ENCODE peak calls at places on chromosomes 13 and 19, in eight cellular contexts. G is GM12891, X is suprapubic skin, E is IMR-90, J is Peyer's patch, R is prostate gland, H is heart left ventricle, D is body of pancreas. Y is an unnamed sample.

GRCh38 chr13:104098421-104098820 is 1032.2 kb upstream of the SLC10A2 start:
- DNase-seq in G (no peak), X (no peak), E (no peak), J (no peak), R (no peak), H (no peak), D (no peak), Y (no peak)

GRCh38 chr19:19704836-19705235 is 28.1 kb downstream of the ZNF14 start:
- DNase-seq in G (no peak), X (no peak), E (no peak), J (no peak), R (no peak), H (no peak), D (no peak), Y (no peak)

GRCh38 chr13:84481958-84482357 is 599.7 kb upstream of the SLITRK1 start:
- DNase-seq in G (no peak), X (no peak), E (peak), J (no peak), R (no peak), H (no peak), D (no peak), Y (no peak)

GRCh38 chr13:46374710-46375109 is 12.3 kb downstream of the RUBCNL start:
- DNase-seq in G (no peak), X (no peak), E (no peak), J (no peak), R (no peak), H (no peak), D (no peak), Y (no peak)

GRCh38 chr13:40102854-40103253 is 447.4 kb downstream of the COG6 start:
- DNase-seq in G (no peak), X (no peak), E (peak), J (no peak), R (no peak), H (no peak), D (no peak), Y (no peak)

GRCh38 chr19:18763674-18764590 is 27.2 kb downstream of the COMP start:
- DNase-seq in G (no peak), X (no peak), E (peak), J (no peak), R (peak), H (no peak), D (no peak), Y (peak)

GRCh38 chr13:91247768-91248167 is 99.7 kb upstream of the MIR17HG start:
- DNase-seq in G (no peak), X (no peak), E (no peak), J (no peak), R (no peak), H (no peak), D (no peak), Y (no peak)

GRCh38 chr19:23393121-23393520 is 2.1 kb downstream of the ZNF91 start:
- DNase-seq in G (no peak), X (no peak), E (no peak), J (no peak), R (no peak), H (no peak), D (no peak), Y (no peak)

GRCh38 chr13:99606322-99607089 is 105.2 kb downstream of the TM9SF2 start:
- DNase-seq in G (peak), X (peak), E (peak), J (peak), R (peak), H (peak), D (peak), Y (peak)

GRCh38 chr13:83839158-83839557 is 43.1 kb downstream of the SLITRK1 start:
- DNase-seq in G (no peak), X (no peak), E (no peak), J (no peak), R (no peak), H (no peak), D (no peak), Y (no peak)

GRCh38 chr13:36919833-36920611 is at the start of gene SMAD9:
- DNase-seq in G (peak), X (no peak), E (peak), J (no peak), R (peak), H (peak), D (peak), Y (peak)

GRCh38 chr19:10797078-10797477 is 38.9 kb downstream of the TMED1 start:
- DNase-seq in G (no peak), X (no peak), E (no peak), J (peak), R (no peak), H (no peak), D (no peak), Y (no peak)

GRCh38 chr13:72677431-72677830 is 50.0 kb downstream of the MZT1 start:
- DNase-seq in G (no peak), X (no peak), E (no peak), J (no peak), R (no peak), H (no peak), D (no peak), Y (no peak)

GRCh38 chr13:32384702-32385101 is 43.2 kb downstream of the N4BP2L1 start:
- DNase-seq in G (no peak), X (no peak), E (no peak), J (no peak), R (peak), H (no peak), D (peak), Y (no peak)

GRCh38 chr13:99386911-99387788 is 80.0 kb upstream of the GPR183 start:
- DNase-seq in G (peak), X (no peak), E (no peak), J (peak), R (no peak), H (peak), D (peak), Y (peak)

GRCh38 chr19:5076440-5077208 is 107.7 kb downstream of the KDM4B start:
- DNase-seq in G (no peak), X (no peak), E (no peak), J (no peak), R (no peak), H (no peak), D (no peak), Y (no peak)

GRCh38 chr13:23695711-23696512 is 125.7 kb downstream of the TNFRSF19 start:
- DNase-seq in G (peak), X (no peak), E (no peak), J (peak), R (no peak), H (peak), D (no peak), Y (peak)

GRCh38 chr13:38308736-38309135 is 40.9 kb upstream of the UFM1 start:
- DNase-seq in G (no peak), X (no peak), E (peak), J (no peak), R (no peak), H (no peak), D (no peak), Y (no peak)

GRCh38 chr13:99982021-99982740 is 597 bp downstream of the ZIC2 start:
- DNase-seq in G (no peak), X (peak), E (no peak), J (no peak), R (no peak), H (no peak), D (no peak), Y (peak)

GRCh38 chr13:26184791-26185250 is 37.3 kb downstream of the RNF6 start:
- DNase-seq in G (peak), X (no peak), E (peak), J (peak), R (peak), H (no peak), D (peak), Y (peak)

GRCh38 chr19:31118292-31118925 is 230.8 kb downstream of the TSHZ3 start:
- DNase-seq in G (no peak), X (no peak), E (no peak), J (no peak), R (no peak), H (no peak), D (peak), Y (no peak)

GRCh38 chr13:93375491-93375890 is 148.9 kb downstream of the GPC6 start:
- DNase-seq in G (no peak), X (no peak), E (no peak), J (no peak), R (peak), H (no peak), D (no peak), Y (no peak)

GRCh38 chr19:6241680-6242079 is 38.1 kb downstream of the MLLT1 start:
- DNase-seq in G (no peak), X (peak), E (no peak), J (no peak), R (peak), H (no peak), D (peak), Y (no peak)

GRCh38 chr13:51906581-51906980 is 44.8 kb downstream of the CCDC70 start:
- DNase-seq in G (no peak), X (peak), E (no peak), J (no peak), R (no peak), H (no peak), D (peak), Y (no peak)

GRCh38 chr19:38319421-38320258 is at the start of gene KCNK6:
- DNase-seq in G (no peak), X (no peak), E (no peak), J (peak), R (peak), H (peak), D (peak), Y (peak)
- TF ChIP-seq POLR2A in G (no peak), X (no peak), E (peak), J (peak), R (peak), H (peak), D (peak), Y (peak)

GRCh38 chr19:33302175-33302973 is at the start of gene CEBPA:
- DNase-seq in G (peak), X (no peak), E (peak), J (peak), R (peak), H (peak), D (peak), Y (peak)
- TF ChIP-seq POLR2A in G (no peak), X (peak), E (peak), J (peak), R (peak), H (peak), D (peak), Y (no peak)

GRCh38 chr19:492091-492531 is 4.2 kb upstream of the MADCAM1 start:
- DNase-seq in G (no peak), X (no peak), E (no peak), J (no peak), R (no peak), H (peak), D (no peak), Y (peak)

GRCh38 chr19:489418-490196 is 6.7 kb upstream of the MADCAM1 start:
- DNase-seq in G (no peak), X (no peak), E (peak), J (no peak), R (no peak), H (no peak), D (no peak), Y (peak)

GRCh38 chr19:491146-491741 is 5.0 kb upstream of the MADCAM1 start:
- DNase-seq in G (no peak), X (no peak), E (no peak), J (no peak), R (no peak), H (peak), D (no peak), Y (peak)

GRCh38 chr19:485583-486236 is 10.6 kb upstream of the MADCAM1 start:
- DNase-seq in G (no peak), X (no peak), E (no peak), J (no peak), R (no peak), H (no peak), D (peak), Y (no peak)

GRCh38 chr19:488505-489417 is 7.5 kb upstream of the MADCAM1 start:
- DNase-seq in G (peak), X (peak), E (peak), J (peak), R (peak), H (peak), D (peak), Y (peak)
- TF ChIP-seq POLR2A in G (peak), X (peak), E (peak), J (peak), R (peak), H (peak), D (peak), Y (peak)

GRCh38 chr19:13095934-13096890 is 6.4 kb downstream of the LYL1 start:
- DNase-seq in G (no peak), X (no peak), E (no peak), J (peak), R (no peak), H (peak), D (no peak), Y (peak)

GRCh38 chr19:13098291-13099072 is 4.2 kb downstream of the LYL1 start:
- DNase-seq in G (no peak), X (no peak), E (no peak), J (peak), R (peak), H (no peak), D (no peak), Y (peak)

GRCh38 chr19:13099073-13099999 is 3.3 kb downstream of the LYL1 start:
- DNase-seq in G (peak), X (peak), E (no peak), J (peak), R (no peak), H (peak), D (peak), Y (peak)

GRCh38 chr19:13096968-13097330 is 5.7 kb downstream of the LYL1 start:
- DNase-seq in G (no peak), X (no peak), E (no peak), J (no peak), R (no peak), H (no peak), D (no peak), Y (peak)

DNA sequence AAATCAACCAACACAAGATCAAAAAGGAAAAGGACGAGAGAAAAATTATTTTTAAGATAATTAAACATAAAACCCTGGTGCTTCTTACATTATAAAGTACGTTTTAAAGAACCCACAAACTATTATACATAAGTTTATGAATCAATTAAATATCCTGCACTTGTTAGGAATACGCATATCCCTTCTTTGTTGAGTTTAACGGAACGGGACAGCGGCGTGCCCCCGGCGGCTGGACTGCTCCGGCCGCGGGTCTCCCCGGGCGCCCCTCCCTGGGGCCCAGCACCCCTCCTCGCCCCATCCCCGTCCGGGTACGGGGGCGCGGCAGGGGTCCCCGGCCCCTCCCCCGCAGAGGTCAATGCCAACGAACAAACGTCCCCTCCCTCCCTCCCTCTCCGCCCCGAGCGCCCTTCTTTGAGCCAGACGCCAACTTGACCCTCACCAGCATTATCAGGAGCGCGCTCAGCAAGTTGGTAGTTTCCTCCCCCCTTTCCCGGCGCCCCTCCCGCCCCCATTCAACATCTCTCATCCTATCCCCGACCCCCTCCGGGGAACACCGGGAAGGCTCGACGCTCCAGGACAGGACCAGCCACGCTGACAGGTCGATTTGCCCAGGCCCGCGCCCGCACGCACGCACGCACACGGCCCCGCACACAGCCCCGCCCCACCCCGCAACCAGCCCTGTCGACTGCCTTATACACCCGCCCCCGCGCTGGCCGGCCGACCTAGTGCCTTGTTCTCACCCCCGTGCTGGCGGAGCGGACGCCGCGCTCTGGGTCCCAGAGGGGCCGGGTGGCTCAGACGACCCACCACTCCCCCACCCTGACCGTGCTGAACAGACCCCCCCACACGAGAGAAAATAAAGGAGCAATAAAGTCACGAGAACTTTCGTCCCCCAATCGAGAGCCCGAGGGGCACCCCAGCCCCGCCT is 5.1 kb downstream of the LYL1 start:
- DNase-seq in G (no peak), X (no peak), E (no peak), J (peak), R (no peak), H (peak), D (no peak), Y (peak)
- TF ChIP-seq POLR2A in G (no peak), X (no peak), E (no peak), J (no peak), R (no peak), H (no peak), D (no peak), Y (no peak)

GRCh38 chr19:1608414-1609391 is 3.4 kb upstream of the UQCR11 start:
- DNase-seq in G (no peak), X (no peak), E (no peak), J (peak), R (no peak), H (peak), D (no peak), Y (no peak)
- TF ChIP-seq POLR2A in G (no peak), X (no peak), E (no peak), J (no peak), R (no peak), H (no peak), D (no peak), Y (no peak)

GRCh38 chr13:45333973-45334922 is 6.7 kb downstream of the TPT1 start:
- DNase-seq in G (no peak), X (no peak), E (peak), J (peak), R (no peak), H (no peak), D (no peak), Y (no peak)

GRCh38 chr13:45335397-45336024 is 5.5 kb downstream of the TPT1 start:
- DNase-seq in G (no peak), X (no peak), E (no peak), J (no peak), R (no peak), H (no peak), D (no peak), Y (peak)

GRCh38 chr13:45331981-45332830 is 8.8 kb downstream of the TPT1 start:
- DNase-seq in G (no peak), X (no peak), E (peak), J (no peak), R (no peak), H (no peak), D (peak), Y (peak)

GRCh38 chr13:45332831-45333219 is 8.2 kb downstream of the TPT1 start:
- DNase-seq in G (no peak), X (no peak), E (no peak), J (no peak), R (no peak), H (no peak), D (no peak), Y (no peak)

GRCh38 chr13:45333251-45333972 is 7.6 kb downstream of the TPT1 start:
- DNase-seq in G (no peak), X (no peak), E (no peak), J (no peak), R (no peak), H (no peak), D (no peak), Y (no peak)
- TF ChIP-seq POLR2A in G (no peak), X (no peak), E (peak), J (no peak), R (no peak), H (no peak), D (no peak), Y (no peak)

GRCh38 chr13:111017755-111018487 is 97.2 kb upstream of the ARHGEF7 start:
- DNase-seq in G (no peak), X (no peak), E (no peak), J (no peak), R (no peak), H (no peak), D (no peak), Y (no peak)

GRCh38 chr13:111022241-111022640 is 92.9 kb upstream of the ARHGEF7 start:
- DNase-seq in G (no peak), X (no peak), E (no peak), J (no peak), R (no peak), H (no peak), D (no peak), Y (no peak)

GRCh38 chr13:111020546-111020945 is 94.6 kb upstream of the ARHGEF7 start:
- DNase-seq in G (no peak), X (no peak), E (no peak), J (no peak), R (no peak), H (no peak), D (no peak), Y (no peak)

GRCh38 chr13:111021270-111021669 is 93.8 kb upstream of the ARHGEF7 start:
- DNase-seq in G (no peak), X (no peak), E (no peak), J (no peak), R (no peak), H (no peak), D (no peak), Y (no peak)

DNA sequence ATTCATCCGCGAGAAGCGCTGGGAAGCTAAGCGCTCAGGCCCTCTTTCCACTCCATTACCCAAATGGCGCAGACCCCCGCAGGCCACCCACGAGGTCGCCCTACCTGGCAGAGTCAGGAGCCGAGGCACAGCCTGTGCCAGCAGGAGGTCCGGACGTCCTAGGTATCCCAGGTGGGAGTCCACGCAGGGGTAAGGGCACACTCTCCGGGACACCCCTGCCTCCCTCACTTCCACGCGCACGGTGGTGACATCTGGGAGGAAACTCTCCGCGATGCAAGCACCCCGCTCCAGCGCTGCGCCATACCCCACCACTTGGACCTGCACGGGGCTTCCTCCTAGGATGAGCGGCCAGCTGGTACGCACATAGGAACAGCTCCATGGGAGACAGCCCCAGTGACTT is 95.1 kb upstream of the ARHGEF7 start:
- DNase-seq in G (no peak), X (no peak), E (no peak), J (no peak), R (no peak), H (no peak), D (no peak), Y (no peak)
- TF ChIP-seq POLR2A in G (no peak), X (no peak), E (no peak), J (no peak), R (no peak), H (no peak), D (no peak), Y (no peak)

DNA sequence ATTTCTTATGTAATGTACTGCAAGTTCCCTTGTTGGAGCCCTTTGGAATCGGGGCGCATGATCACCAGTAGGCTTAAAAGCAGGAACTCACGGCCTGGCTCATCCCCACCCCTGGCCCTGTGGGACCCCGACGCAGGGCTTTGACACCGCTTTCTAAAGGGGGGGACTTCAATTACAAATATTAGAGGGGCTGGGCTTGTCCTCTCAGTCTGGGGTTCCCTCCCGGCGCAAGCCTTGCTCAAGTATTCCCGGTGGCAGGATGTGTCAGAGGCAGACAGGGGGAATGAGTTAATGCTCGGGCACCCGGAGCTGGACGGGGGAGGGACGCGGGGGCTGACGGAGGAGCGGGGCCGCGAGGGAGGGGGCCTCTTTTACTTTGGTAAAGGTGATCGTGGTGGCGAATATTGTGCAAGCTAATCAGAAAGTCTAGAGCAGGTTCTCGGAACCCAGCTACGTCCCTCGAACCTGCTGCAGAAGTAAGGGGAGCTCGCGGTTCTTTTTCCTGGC is 1.2 kb downstream of the FGF14 start:
- DNase-seq in G (no peak), X (no peak), E (no peak), J (no peak), R (no peak), H (peak), D (peak), Y (no peak)
- TF ChIP-seq POLR2A in G (no peak), X (no peak), E (no peak), J (no peak), R (no peak), H (no peak), D (no peak), Y (no peak)

Y was measured in erythroblast.